ENCODE peak calls at places on chromosomes 16 and 17, in six cellular contexts. O is adrenal gland, Z is left ventricle myocardium inferior, N is suprapubic skin, C is upper lobe of right lung, A is K562. E is an unnamed sample.
A peak's percentile ranks its signal among the peaks of the same experiment; 100 is the strongest.

GRCh38 chr17:78338860-78339259 is 21.0 kb downstream of the SOCS3 start:
- DNase-seq in O (no peak), Z (no peak), N (no peak), C (no peak), A (no peak), E (no peak)

GRCh38 chr17:80316927-80317705 is 56.5 kb downstream of the RNF213 start:
- DNase-seq in O (no peak), Z (peak; percentile 51), N (peak; percentile 21), C (peak; percentile 53), A (no peak), E (no peak)

GRCh38 chr17:58432806-58433573 is 15.7 kb upstream of the RNF43 start:
- DNase-seq in O (no peak), Z (no peak), N (no peak), C (no peak), A (no peak), E (no peak)

GRCh38 chr17:45405250-45406086 is 27.2 kb downstream of the ARHGAP27 start:
- DNase-seq in O (no peak), Z (no peak), N (no peak), C (no peak), A (peak; percentile 96), E (peak; percentile 37)

GRCh38 chr17:57574040-57574513 is 171.0 kb downstream of the CCDC182 start:
- DNase-seq in O (peak; percentile 62), Z (peak; percentile 54), N (no peak), C (no peak), A (no peak), E (no peak)

GRCh38 chr17:63843387-63844292 is 1.2 kb upstream of the SMARCD2 start:
- DNase-seq in O (peak; percentile 70), Z (peak; percentile 53), N (no peak), C (no peak), A (no peak), E (peak; percentile 69)

GRCh38 chr17:15480209-15480608 is 12.8 kb upstream of the CDRT4 start:
- DNase-seq in O (no peak), Z (no peak), N (peak; percentile 15), C (no peak), A (no peak), E (no peak)

GRCh38 chr16:30437511-30438046 is 7.7 kb upstream of the DCTPP1 start:
- DNase-seq in O (no peak), Z (no peak), N (no peak), C (no peak), A (no peak), E (no peak)

GRCh38 chr16:3215601-3216262 is 19.2 kb downstream of the ZNF200 start:
- DNase-seq in O (no peak), Z (no peak), N (no peak), C (no peak), A (no peak), E (no peak)

DNA sequence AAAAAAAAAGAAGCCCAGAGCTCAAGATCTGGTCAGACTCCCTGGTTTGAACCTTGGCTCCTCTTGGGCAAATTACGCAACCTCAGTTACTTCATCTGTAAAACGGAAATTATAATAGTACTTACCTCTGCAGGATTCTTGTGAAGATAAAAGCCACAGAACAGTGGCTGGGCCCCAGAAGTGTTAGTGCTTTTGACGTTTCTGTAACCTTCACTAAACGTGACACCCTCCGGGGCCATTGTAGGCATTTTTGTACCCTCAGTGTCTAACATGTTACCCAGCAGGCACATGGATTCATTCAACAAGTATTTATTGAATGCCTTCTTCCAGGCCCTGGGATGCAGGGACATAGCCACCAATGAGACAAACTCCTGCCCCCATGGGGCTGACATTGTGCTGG is 58.0 kb downstream of the PITPNC1 start:
- DNase-seq in O (no peak), Z (no peak), N (no peak), C (no peak), A (no peak), E (no peak)
- H3K27ac ChIP-seq in O (no peak overlapping the region), Z (peak overlapping the region; percentile 82), N (no peak overlapping the region), C (peak overlapping the region; percentile 58), A (no peak overlapping the region), E (no peak overlapping the region)

GRCh38 chr17:44011876-44012275 is 2.9 kb downstream of the TMEM101 start:
- DNase-seq in O (no peak), Z (no peak), N (no peak), C (no peak), A (no peak), E (no peak)

GRCh38 chr17:44012391-44012790 is 2.4 kb downstream of the TMEM101 start:
- DNase-seq in O (no peak), Z (no peak), N (no peak), C (no peak), A (no peak), E (no peak)

GRCh38 chr17:44014437-44015172 is at the start of gene TMEM101:
- DNase-seq in O (peak; percentile 93), Z (peak; percentile 90), N (peak; percentile 93), C (peak; percentile 94), A (peak; percentile 93), E (peak; percentile 95)

GRCh38 chr17:44012874-44013273 is 1.9 kb downstream of the TMEM101 start:
- DNase-seq in O (no peak), Z (no peak), N (no peak), C (no peak), A (peak; percentile 8), E (no peak)

DNA sequence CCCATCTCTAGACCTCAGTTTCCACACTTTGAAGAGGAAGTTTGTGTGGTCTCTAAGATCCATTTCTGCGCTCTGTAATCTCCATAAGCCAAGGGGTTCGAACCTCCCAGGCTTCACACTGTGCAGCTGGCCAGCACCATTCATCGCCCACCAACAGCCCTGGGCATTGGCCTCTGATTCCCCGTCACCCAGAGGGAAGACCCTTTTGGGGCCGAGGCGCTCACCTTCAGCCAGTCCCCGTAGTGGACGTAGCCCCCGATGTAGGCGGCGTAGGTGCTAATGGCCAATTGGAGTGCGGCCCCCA is 678 bp downstream of the TMEM101 start:
- DNase-seq in O (no peak), Z (no peak), N (no peak), C (no peak), A (no peak), E (no peak)
- H3K4me1 ChIP-seq in O (peaks cover 9% of the 10 kb centered on the region), Z (peaks cover 45% of the 10 kb centered on the region), N (peaks cover 12% of the 10 kb centered on the region), C (peaks cover 14% of the 10 kb centered on the region), A (peaks cover 14% of the 10 kb centered on the region), E (peaks cover 9% of the 10 kb centered on the region)

GRCh38 chr16:81996664-81997529 is 14.4 kb downstream of the SDR42E1 start:
- DNase-seq in O (no peak), Z (no peak), N (no peak), C (no peak), A (peak; percentile 39), E (no peak)
- TF ChIP-seq CTCF in O (peak; percentile 27), Z (peak; percentile 24), N (no peak), C (peak; percentile 27), A (peak; percentile 37), E (no peak)

DNA sequence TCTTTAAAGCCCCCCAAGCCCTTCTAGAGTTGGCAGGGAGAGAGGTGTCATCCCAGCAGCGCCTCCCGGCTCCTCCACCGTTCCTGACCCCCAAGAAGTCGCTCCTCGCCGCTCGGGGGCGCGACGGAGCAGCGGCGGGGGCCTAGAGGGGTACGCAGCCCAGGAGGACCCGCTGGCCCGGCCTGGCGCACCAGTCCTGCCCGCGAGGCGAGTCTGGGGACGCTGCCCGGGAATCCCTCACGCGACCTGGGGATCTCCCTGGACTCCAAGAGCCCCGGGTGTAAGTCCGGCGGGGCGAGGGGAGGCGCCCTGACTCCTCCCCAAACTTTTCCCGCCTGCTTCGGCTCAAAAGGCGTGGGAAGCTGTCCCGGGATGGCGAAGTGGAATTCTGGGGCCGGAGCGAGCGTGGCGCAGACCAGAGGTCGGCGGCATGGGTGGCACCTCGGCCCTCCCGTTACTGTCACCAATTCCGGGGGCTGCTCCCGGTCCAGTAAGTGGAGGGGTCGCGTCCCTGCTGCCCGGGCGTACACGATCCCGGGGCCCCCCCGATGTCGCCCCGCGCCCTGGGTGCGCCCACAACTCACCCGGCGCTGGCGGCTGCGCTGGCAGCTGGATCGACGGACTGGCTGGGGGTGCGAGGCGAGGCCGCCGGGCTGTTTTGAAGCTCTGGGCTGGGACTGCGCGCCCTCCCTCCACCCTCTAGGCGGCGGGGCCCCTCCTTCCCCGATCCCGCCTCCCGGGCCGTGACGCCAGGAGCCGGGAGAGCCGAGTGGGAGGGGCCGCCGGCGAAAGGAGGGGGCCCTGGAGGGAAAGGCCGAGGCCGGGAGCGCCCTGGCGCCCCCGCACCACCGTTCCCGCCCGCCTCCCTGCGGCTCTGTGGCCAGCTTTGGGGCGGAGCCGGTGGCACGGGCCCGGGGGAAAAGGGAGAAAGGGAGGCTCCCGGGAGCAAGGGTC is at the start of gene EMP2:
- DNase-seq in O (peak; percentile 46), Z (peak; percentile 88), N (peak; percentile 84), C (peak; percentile 93), A (peak; percentile 98), E (peak; percentile 68)
- H3K27ac ChIP-seq in O (peak within 1 kb of the TSS; percentile 78), Z (peak within 1 kb of the TSS; percentile 99), N (peak within 1 kb of the TSS; percentile 94), C (peak within 1 kb of the TSS; percentile 94), A (no peak within 1 kb of the TSS), E (peak within 1 kb of the TSS; percentile 88)

GRCh38 chr17:42660692-42661345 is 1.7 kb downstream of the TUBG2 start:
- DNase-seq in O (no peak), Z (no peak), N (no peak), C (no peak), A (no peak), E (no peak)
- H3K4me1 ChIP-seq in O (peaks cover 26% of the 10 kb centered on the region), Z (peaks cover 34% of the 10 kb centered on the region), N (peaks cover 24% of the 10 kb centered on the region), C (peaks cover 10% of the 10 kb centered on the region), A (peaks cover 14% of the 10 kb centered on the region), E (peaks cover 10% of the 10 kb centered on the region)

GRCh38 chr16:55494994-55495421 is 13.9 kb upstream of the LPCAT2 start:
- DNase-seq in O (peak; percentile 55), Z (no peak), N (peak; percentile 66), C (no peak), A (no peak), E (peak; percentile 82)
- TF ChIP-seq CTCF in O (peak; percentile 49), Z (peak; percentile 63), N (no peak), C (peak; percentile 36), A (peak; percentile 51), E (no peak)

GRCh38 chr16:68636818-68637217 is 8.3 kb upstream of the CDH3 start:
- DNase-seq in O (no peak), Z (no peak), N (no peak), C (no peak), A (no peak), E (no peak)

GRCh38 chr16:68642047-68642435 is 3.1 kb upstream of the CDH3 start:
- DNase-seq in O (no peak), Z (no peak), N (no peak), C (no peak), A (no peak), E (no peak)

GRCh38 chr16:68640972-68641371 is 4.1 kb upstream of the CDH3 start:
- DNase-seq in O (no peak), Z (no peak), N (no peak), C (no peak), A (no peak), E (no peak)

GRCh38 chr16:68636064-68636551 is 9.0 kb upstream of the CDH3 start:
- DNase-seq in O (no peak), Z (no peak), N (no peak), C (no peak), A (no peak), E (no peak)
- H3K27ac ChIP-seq in O (no peak overlapping the region), Z (no peak overlapping the region), N (no peak overlapping the region), C (no peak overlapping the region), A (no peak overlapping the region), E (peak overlapping the region; percentile 10)

DNA sequence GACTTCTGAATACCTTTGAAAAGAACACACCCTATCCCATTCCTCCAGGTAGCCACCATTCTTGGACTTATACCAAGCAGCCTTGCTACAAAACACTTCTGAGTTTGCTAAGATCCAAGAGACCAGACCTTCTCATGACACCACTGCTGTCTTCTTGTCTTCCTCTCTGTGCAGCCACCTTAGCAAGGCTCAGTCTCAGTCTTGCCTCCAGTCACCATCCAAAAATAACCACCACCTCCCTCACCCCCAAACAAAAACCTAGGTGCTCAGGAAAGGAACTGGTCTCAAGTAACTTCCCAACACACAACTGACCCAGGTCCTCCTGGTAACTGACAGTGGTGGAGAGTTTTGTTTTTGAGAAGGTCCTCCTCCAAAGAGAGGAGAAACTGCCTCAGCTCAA is 90.9 kb upstream of the CORO6 start:
- DNase-seq in O (no peak), Z (no peak), N (no peak), C (no peak), A (no peak), E (no peak)
- H3K4me1 ChIP-seq in O (peaks cover 27% of the 10 kb centered on the region), Z (peaks cover 72% of the 10 kb centered on the region), N (peaks cover 20% of the 10 kb centered on the region), C (peaks cover 46% of the 10 kb centered on the region), A (peaks cover 44% of the 10 kb centered on the region), E (peaks cover 6% of the 10 kb centered on the region)